ENCODE peak calls at places on chromosomes 1 and 21, in four cellular contexts. Z is GM12878, F is H1, A is K562. C is an unnamed sample.

GRCh38 chr21:34640858-34641257 is 25.9 kb upstream of the RCAN1 start:
- DNase-seq in Z (no peak), F (no peak), A (no peak), C (no peak)

GRCh38 chr1:48735753-48736152 is 40.9 kb downstream of the BEND5 start:
- DNase-seq in Z (no peak), F (no peak), A (no peak), C (no peak)

GRCh38 chr1:25484096-25484495 is 53.4 kb downstream of the MACO1 start:
- DNase-seq in Z (no peak), F (no peak), A (no peak), C (no peak)

GRCh38 chr1:109739738-109740614 is 862 bp downstream of the GSTM3 start:
- DNase-seq in Z (no peak), F (no peak), A (peak; percentile 78), C (peak; percentile 49)

GRCh38 chr1:108190001-108190634 is 10.0 kb downstream of the SLC25A24 start:
- DNase-seq in Z (no peak), F (no peak), A (peak; percentile 55), C (no peak)

GRCh38 chr1:101190441-101190840 is 46.4 kb upstream of the S1PR1 start:
- DNase-seq in Z (no peak), F (no peak), A (no peak), C (no peak)

GRCh38 chr1:117511273-117511672 is 94.6 kb upstream of the TENT5C start:
- DNase-seq in Z (no peak), F (no peak), A (no peak), C (no peak)

GRCh38 chr1:55669308-55669707 is 454.1 kb upstream of the USP24 start:
- DNase-seq in Z (no peak), F (no peak), A (no peak), C (no peak)

GRCh38 chr1:210288106-210288505 is 40.6 kb upstream of the HHAT start:
- DNase-seq in Z (no peak), F (no peak), A (no peak), C (no peak)

GRCh38 chr1:43445618-43446387 is 7.9 kb downstream of the HYI start:
- DNase-seq in Z (no peak), F (no peak), A (no peak), C (no peak)

GRCh38 chr1:218705911-218706893 is 361.1 kb downstream of the TGFB2 start:
- DNase-seq in Z (no peak), F (no peak), A (no peak), C (peak; percentile 72)

GRCh38 chr1:115363171-115363570 is 25.1 kb upstream of the NGF start:
- DNase-seq in Z (no peak), F (no peak), A (no peak), C (no peak)

GRCh38 chr1:208809876-208810275 is 565.7 kb upstream of the PLXNA2 start:
- DNase-seq in Z (no peak), F (no peak), A (no peak), C (no peak)

GRCh38 chr1:76006234-76006633 is 68.3 kb upstream of the ST6GALNAC3 start:
- DNase-seq in Z (no peak), F (no peak), A (no peak), C (no peak)

GRCh38 chr1:47137178-47137577 is at the start of gene CYP4A22:
- DNase-seq in Z (no peak), F (no peak), A (no peak), C (no peak)

GRCh38 chr1:175294179-175294756 is 101.7 kb upstream of the KIAA0040 start:
- DNase-seq in Z (no peak), F (no peak), A (no peak), C (no peak)

GRCh38 chr1:7108251-7108650 is 323.0 kb downstream of the CAMTA1 start:
- DNase-seq in Z (no peak), F (no peak), A (no peak), C (no peak)

GRCh38 chr1:44079566-44079965 is 39.1 kb upstream of the KLF17 start:
- DNase-seq in Z (no peak), F (no peak), A (no peak), C (no peak)

GRCh38 chr1:201021333-201022177 is 2.0 kb downstream of the KIF21B start:
- DNase-seq in Z (no peak), F (no peak), A (no peak), C (no peak)

GRCh38 chr1:243475966-243476365 is 220.1 kb downstream of the SDCCAG8 start:
- DNase-seq in Z (no peak), F (no peak), A (peak; percentile 56), C (no peak)

GRCh38 chr1:150477733-150478132 is 9.5 kb upstream of the TARS2 start:
- DNase-seq in Z (no peak), F (no peak), A (no peak), C (no peak)

GRCh38 chr1:213060836-213061235 is 9.8 kb downstream of the RPS6KC1 start:
- DNase-seq in Z (no peak), F (no peak), A (no peak), C (no peak)

GRCh38 chr1:74964508-74964907 is 169.7 kb upstream of the LHX8 start:
- DNase-seq in Z (no peak), F (no peak), A (no peak), C (no peak)

GRCh38 chr1:161226759-161227158 is 899 bp downstream of the TOMM40L start:
- DNase-seq in Z (no peak), F (no peak), A (no peak), C (no peak)

GRCh38 chr1:233440952-233441401 is 113.5 kb downstream of the MAP3K21 start:
- DNase-seq in Z (peak; percentile 54), F (peak; percentile 51), A (peak; percentile 41), C (peak; percentile 31)

GRCh38 chr1:34781071-34781843 is at the start of gene GJB3:
- DNase-seq in Z (no peak), F (no peak), A (peak; percentile 36), C (no peak)

GRCh38 chr1:108816049-108816882 is 40.6 kb downstream of the AKNAD1 start:
- DNase-seq in Z (no peak), F (peak; percentile 17), A (peak; percentile 35), C (peak; percentile 24)

GRCh38 chr1:17599301-17600300 is 60.1 kb downstream of the ARHGEF10L start:
- DNase-seq in Z (no peak), F (no peak), A (no peak), C (no peak)

GRCh38 chr21:45617021-45617930 is 26.2 kb upstream of the PCBP3 start:
- DNase-seq in Z (no peak), F (no peak), A (no peak), C (no peak)

GRCh38 chr1:210373628-210373877 is 44.9 kb downstream of the HHAT start:
- DNase-seq in Z (no peak), F (no peak), A (no peak), C (no peak)

GRCh38 chr1:215845224-215845902 is 278.3 kb downstream of the KCTD3 start:
- DNase-seq in Z (no peak), F (no peak), A (no peak), C (no peak)

GRCh38 chr1:62905872-62906271 is 121.9 kb downstream of the ATG4C start:
- DNase-seq in Z (no peak), F (no peak), A (no peak), C (no peak)

DNA sequence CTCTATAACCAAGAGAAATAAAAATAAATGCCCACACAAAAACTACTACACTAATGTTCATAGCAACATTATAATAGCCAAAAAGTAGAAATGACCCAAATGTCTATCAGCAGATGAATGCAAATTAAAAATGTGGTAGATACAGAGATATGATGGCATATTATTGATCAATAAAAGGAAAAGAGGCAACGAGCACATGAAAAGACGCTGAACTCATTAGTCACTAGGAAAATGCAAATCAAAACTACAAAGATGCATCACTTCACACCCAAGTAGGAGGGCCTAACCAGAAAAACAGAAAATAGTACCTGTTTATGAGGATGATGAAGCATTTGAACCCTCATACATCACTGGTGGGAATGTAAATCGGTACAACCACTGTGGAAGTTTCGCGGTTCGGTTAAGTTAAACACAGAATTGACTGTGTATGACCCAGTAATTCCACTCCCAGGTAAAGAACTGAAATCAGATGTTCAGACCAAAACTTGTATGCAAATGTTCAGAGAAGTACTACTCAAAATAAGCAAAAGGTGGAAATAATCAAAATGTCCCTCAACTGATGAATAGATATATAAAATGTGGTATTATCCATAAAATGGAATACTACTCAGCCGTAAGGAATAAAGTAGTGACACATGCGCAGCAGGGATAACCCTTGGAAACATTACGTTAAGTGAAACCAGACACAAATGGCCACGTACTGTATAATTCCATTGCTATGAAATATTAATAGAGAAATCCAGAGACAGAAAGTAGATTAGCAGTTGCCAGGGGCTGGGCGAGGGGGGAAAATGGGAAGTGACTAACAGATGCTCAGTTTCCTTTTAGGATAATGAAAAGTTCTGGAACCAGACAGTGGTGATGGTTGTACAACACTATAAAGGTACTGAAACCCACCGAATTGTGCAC is 3.1 kb downstream of the USP48 start:
- DNase-seq in Z (peak; percentile 98), F (no peak), A (no peak), C (no peak)
- TF ChIP-seq CBX5 in Z (no peak), F (no peak), A (no peak), C (no peak)

GRCh38 chr1:228089520-228090380 is 7.2 kb downstream of the ARF1 start:
- DNase-seq in Z (no peak), F (no peak), A (no peak), C (no peak)
- TF ChIP-seq CBX5 in Z (no peak), F (no peak), A (no peak), C (no peak)

GRCh38 chr21:29082416-29082815 is 9.0 kb upstream of the CCT8 start:
- DNase-seq in Z (no peak), F (no peak), A (no peak), C (no peak)

GRCh38 chr21:29077651-29078090 is 4.2 kb upstream of the CCT8 start:
- DNase-seq in Z (peak; percentile 45), F (no peak), A (no peak), C (no peak)

GRCh38 chr21:29083306-29083705 is 9.9 kb upstream of the CCT8 start:
- DNase-seq in Z (no peak), F (no peak), A (no peak), C (no peak)

GRCh38 chr21:29078884-29079765 is 5.7 kb upstream of the CCT8 start:
- DNase-seq in Z (peak; percentile 68), F (no peak), A (no peak), C (no peak)

DNA sequence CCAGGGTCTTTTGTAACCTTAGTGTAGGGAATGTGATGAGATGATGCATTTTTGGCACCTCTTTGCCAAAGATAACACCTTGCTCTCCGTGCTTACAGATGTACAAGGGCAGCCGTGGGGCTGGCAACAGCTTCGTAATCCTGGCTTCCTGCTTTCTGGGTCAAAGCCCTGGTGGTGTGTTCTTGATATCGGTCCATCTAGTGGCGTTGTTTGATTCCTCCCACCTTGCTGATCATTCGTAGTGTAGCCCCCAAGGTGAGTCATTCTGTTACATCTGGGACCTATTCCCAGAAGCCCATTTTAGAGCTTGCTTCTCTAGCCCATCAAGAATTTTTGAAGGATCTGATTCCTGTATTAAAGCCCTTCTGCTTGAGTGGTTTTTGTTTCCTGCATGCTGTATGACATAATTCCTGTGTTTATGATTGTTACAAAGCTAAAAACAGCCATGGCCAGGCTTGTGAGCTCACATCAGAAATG is 7.0 kb upstream of the CCT8 start:
- DNase-seq in Z (no peak), F (no peak), A (no peak), C (no peak)
- TF ChIP-seq CBX5 in Z (no peak), F (no peak), A (no peak), C (no peak)

GRCh38 chr1:29832936-29833335 is 596.6 kb downstream of the PTPRU start:
- DNase-seq in Z (no peak), F (no peak), A (no peak), C (no peak)

GRCh38 chr1:29830383-29830782 is 594.1 kb downstream of the PTPRU start:
- DNase-seq in Z (no peak), F (no peak), A (no peak), C (no peak)

GRCh38 chr1:29832471-29832870 is 596.1 kb downstream of the PTPRU start:
- DNase-seq in Z (no peak), F (no peak), A (no peak), C (no peak)

GRCh38 chr1:29830916-29831315 is 594.6 kb downstream of the PTPRU start:
- DNase-seq in Z (no peak), F (no peak), A (no peak), C (no peak)

GRCh38 chr1:29831500-29832117 is 595.3 kb downstream of the PTPRU start:
- DNase-seq in Z (no peak), F (no peak), A (no peak), C (no peak)
- TF ChIP-seq CBX5 in Z (no peak), F (no peak), A (no peak), C (no peak)